ENCODE peak calls at places on chromosomes 1 and 21, in four cellular contexts. V is CD8-positive, alpha-beta T cell; U is central memory CD4-positive, alpha-beta T cell; R is MG63. C is an unnamed sample.

GRCh38 chr1:25033828-25034451 is 103.9 kb upstream of the RUNX3 start:
- DNase-seq in U (no peak), V (no peak), R (no peak), C (peak)

GRCh38 chr1:94698341-94698740 is 121.8 kb upstream of the SLC44A3 start:
- DNase-seq in R (no peak), V (no peak), U (no peak), C (no peak)

GRCh38 chr1:107795471-107795870 is 169.5 kb downstream of the VAV3 start:
- DNase-seq in V (no peak), R (no peak), U (no peak), C (no peak)

GRCh38 chr1:43048601-43049011 is 89.9 kb upstream of the SLC2A1 start:
- DNase-seq in V (no peak), R (peak), U (no peak), C (peak)

GRCh38 chr21:38905328-38905727 is 99.6 kb downstream of the ETS2 start:
- DNase-seq in R (no peak), U (no peak), V (no peak), C (no peak)

GRCh38 chr1:186781731-186782130 is 47.0 kb upstream of the PLA2G4A start:
- DNase-seq in R (no peak), V (no peak), U (no peak), C (no peak)

GRCh38 chr21:31576428-31576827 is 83.1 kb upstream of the SOD1 start:
- DNase-seq in V (no peak), U (no peak), R (peak), C (no peak)

GRCh38 chr1:98932184-98932583 is 72.5 kb downstream of the PLPPR5 start:
- DNase-seq in V (no peak), R (no peak), U (no peak), C (no peak)

GRCh38 chr1:160675641-160676410 is 29.0 kb upstream of the SLAMF1 start:
- DNase-seq in V (peak), U (peak), R (peak), C (peak)

GRCh38 chr1:98792123-98792522 is 130.6 kb downstream of the SNX7 start:
- DNase-seq in R (peak), U (no peak), V (no peak), C (no peak)

GRCh38 chr1:88973520-88974137 is 18.8 kb downstream of the KYAT3 start:
- DNase-seq in V (no peak), U (peak), R (no peak), C (no peak)

GRCh38 chr1:246144931-246145330 is 362.1 kb downstream of the SMYD3 start:
- DNase-seq in R (no peak), U (no peak), V (no peak), C (no peak)

GRCh38 chr1:186498695-186499389 is 37.9 kb upstream of the PDC start:
- DNase-seq in U (no peak), R (no peak), V (no peak), C (peak)

GRCh38 chr1:187203257-187203656 is 374.5 kb downstream of the PLA2G4A start:
- DNase-seq in R (peak), V (no peak), U (no peak), C (no peak)

GRCh38 chr1:155504207-155504606 is 58.4 kb downstream of the ASH1L start:
- DNase-seq in R (no peak), V (no peak), U (peak), C (peak)

GRCh38 chr21:38784458-38785266 is 21.1 kb upstream of the ETS2 start:
- DNase-seq in V (no peak), U (no peak), R (no peak), C (peak)

GRCh38 chr1:35269989-35270289 is 1.4 kb downstream of the ZMYM4 start:
- DNase-seq in V (no peak), U (no peak), R (no peak), C (no peak)

GRCh38 chr1:111406325-111406768 is 21.2 kb downstream of the OVGP1 start:
- DNase-seq in V (peak), R (peak), U (peak), C (no peak)

GRCh38 chr1:32651461-32652073 is 559 bp downstream of the RBBP4 start:
- DNase-seq in U (no peak), V (no peak), R (no peak), C (no peak)

GRCh38 chr1:12666141-12666735 is 22.4 kb downstream of the AADACL4 start:
- DNase-seq in V (no peak), R (no peak), U (no peak), C (no peak)

GRCh38 chr1:236733654-236734053 is 47.4 kb downstream of the ACTN2 start:
- DNase-seq in R (no peak), V (no peak), U (no peak), C (no peak)

GRCh38 chr1:47997289-47998200 is at the start of gene TRABD2B:
- DNase-seq in V (peak), U (peak), R (peak), C (peak)

GRCh38 chr21:34072145-34073031 is 990 bp upstream of the MRPS6 start:
- DNase-seq in R (peak), U (no peak), V (no peak), C (peak)

GRCh38 chr21:36052860-36053766 is 7.2 kb downstream of the SETD4 start:
- DNase-seq in R (no peak), V (no peak), U (no peak), C (no peak)

GRCh38 chr1:119870917-119871486 is 25.3 kb downstream of the ADAM30 start:
- DNase-seq in R (peak), U (peak), V (peak), C (peak)

GRCh38 chr1:109931189-109931672 is 20.6 kb downstream of the CSF1 start:
- DNase-seq in U (no peak), R (peak), V (no peak), C (peak)

GRCh38 chr1:21671915-21672314 is 2.8 kb upstream of the RAP1GAP start:
- DNase-seq in R (no peak), U (no peak), V (no peak), C (no peak)

GRCh38 chr1:200029624-200030074 is 2.1 kb downstream of the NR5A2 start:
- DNase-seq in R (no peak), U (no peak), V (no peak), C (no peak)

GRCh38 chr1:53560572-53561487 is 101.6 kb downstream of the DMRTB1 start:
- DNase-seq in R (no peak), U (no peak), V (no peak), C (no peak)

GRCh38 chr1:230231739-230232075 is 164.7 kb downstream of the GALNT2 start:
- DNase-seq in V (no peak), U (no peak), R (no peak), C (peak)

GRCh38 chr1:36203554-36204346 is 20.5 kb upstream of the THRAP3 start:
- DNase-seq in V (no peak), R (peak), U (no peak), C (no peak)

GRCh38 chr1:246170574-246171261 is 336.4 kb downstream of the SMYD3 start:
- DNase-seq in V (no peak), U (no peak), R (no peak), C (no peak)

GRCh38 chr1:204350857-204351573 is 8.7 kb downstream of the PLEKHA6 start:
- DNase-seq in V (no peak), R (no peak), U (no peak), C (peak)

C was measured in trophoblast cell.